ENCODE peak calls at places on chromosomes 6 and 20, in nine cellular contexts. T is tibial artery; P is iris pigment epithelial cell; I is GM03348; E is KG1; R is activated naive CD4-positive, alpha-beta T cell treated with anti-CD3 and anti-CD28 coated beads for 36 hours; Y is brain microvascular endothelial cell; B is heart left ventricle; O is neural progenitor cell. G is an unnamed sample.

GRCh38 chr6:7188492-7188891 is 80.7 kb downstream of the RREB1 start:
- DNase-seq in T (no peak), P (no peak), I (no peak), E (no peak), R (no peak), Y (no peak), B (no peak), O (no peak), G (no peak)

GRCh38 chr6:160798625-160799024 is 96.6 kb downstream of the PLG start:
- DNase-seq in T (no peak), P (peak; percentile 2), I (no peak), E (no peak), R (no peak), Y (no peak), B (no peak), O (no peak), G (no peak)

GRCh38 chr20:61503106-61503505 is 251.0 kb downstream of the CDH4 start:
- DNase-seq in T (no peak), P (no peak), I (no peak), E (no peak), R (no peak), Y (no peak), B (no peak), O (no peak), G (no peak)

GRCh38 chr20:62893700-62894099 is 32.1 kb upstream of the TCFL5 start:
- DNase-seq in T (no peak), P (no peak), I (no peak), E (no peak), R (no peak), Y (no peak), B (no peak), O (peak; percentile 34), G (no peak)

GRCh38 chr20:63661959-63662812 is 4.1 kb downstream of the RTEL1 start:
- DNase-seq in T (no peak), P (no peak), I (no peak), E (no peak), R (no peak), Y (no peak), B (no peak), O (no peak), G (no peak)

GRCh38 chr6:166627875-166628849 is 1.1 kb upstream of the RPS6KA2 start:
- DNase-seq in T (peak; percentile 83), P (peak; percentile 73), I (peak; percentile 78), E (peak; percentile 18), R (peak; percentile 70), Y (no peak), B (peak; percentile 92), O (peak; percentile 89), G (peak; percentile 58)

GRCh38 chr6:41696788-41697187 is 38.6 kb downstream of the TFEB start:
- DNase-seq in T (no peak), P (no peak), I (no peak), E (no peak), R (no peak), Y (no peak), B (no peak), O (no peak), G (no peak)

GRCh38 chr6:152096863-152097496 is 289.5 kb downstream of the ESR1 start:
- DNase-seq in T (no peak), P (peak; percentile 93), I (peak; percentile 73), E (no peak), R (no peak), Y (peak; percentile 79), B (no peak), O (no peak), G (no peak)

GRCh38 chr6:134175532-134176282 is 123.3 kb upstream of the SLC2A12 start:
- DNase-seq in T (peak; percentile 90), P (peak; percentile 78), I (peak; percentile 74), E (no peak), R (peak; percentile 71), Y (peak; percentile 77), B (peak; percentile 90), O (peak; percentile 82), G (peak; percentile 52)

GRCh38 chr6:45901777-45902650 is 113.6 kb downstream of the CLIC5 start:
- DNase-seq in T (no peak), P (no peak), I (no peak), E (no peak), R (no peak), Y (no peak), B (no peak), O (no peak), G (no peak)

GRCh38 chr20:57435498-57436222 is 44.5 kb downstream of the RBM38 start:
- DNase-seq in T (peak; percentile 90), P (no peak), I (no peak), E (no peak), R (peak; percentile 62), Y (peak; percentile 12), B (no peak), O (peak; percentile 51), G (peak; percentile 53)

GRCh38 chr6:62246087-62246486 is 39.9 kb downstream of the KHDRBS2 start:
- DNase-seq in T (no peak), P (no peak), I (no peak), E (no peak), R (no peak), Y (no peak), B (no peak), O (no peak), G (no peak)

G was measured in activated CD8-positive, alpha-beta T cell treated with anti-CD3 and anti-CD28 coated beads, Interleukin-2, amount 10 ng/mL, durations not matched to agents 7 days and 5 days.